ENCODE peak calls at places on chromosome 12, in four cellular contexts. One of them, this sample, is unnamed.

GRCh38 chr12:50842637-50843493 is at the start of gene TMPRSS12:
- DNase-seq in K562: no peak
- DNase-seq in endothelial cell of umbilical vein: peak; percentile 20
- DNase-seq in GM12878: no peak
- DNase-seq in this sample: no peak

GRCh38 chr12:68899251-68899771 is 33.7 kb downstream of the CPM start:
- DNase-seq in K562: no peak
- DNase-seq in endothelial cell of umbilical vein: no peak
- DNase-seq in GM12878: no peak
- DNase-seq in this sample: peak; percentile 59

GRCh38 chr12:100987552-100988277 is 193.1 kb downstream of the ANO4 start:
- DNase-seq in K562: peak; percentile 28
- DNase-seq in endothelial cell of umbilical vein: peak; percentile 51
- DNase-seq in GM12878: peak; percentile 83
- DNase-seq in this sample: peak; percentile 70

GRCh38 chr12:6936642-6937480 is 6.8 kb upstream of the RNU7-1 start:
- DNase-seq in K562: no peak
- DNase-seq in endothelial cell of umbilical vein: no peak
- DNase-seq in GM12878: no peak
- DNase-seq in this sample: no peak

GRCh38 chr12:88945041-88945732 is 364.9 kb upstream of the KITLG start:
- DNase-seq in K562: no peak
- DNase-seq in endothelial cell of umbilical vein: peak; percentile 44
- DNase-seq in GM12878: no peak
- DNase-seq in this sample: peak; percentile 10

GRCh38 chr12:20140751-20141150 is 227.6 kb upstream of the PDE3A start:
- DNase-seq in K562: no peak
- DNase-seq in endothelial cell of umbilical vein: no peak
- DNase-seq in GM12878: no peak
- DNase-seq in this sample: no peak

GRCh38 chr12:61504396-61505115 is 755.6 kb upstream of the USP15 start:
- DNase-seq in K562: no peak
- DNase-seq in endothelial cell of umbilical vein: no peak
- DNase-seq in GM12878: no peak
- DNase-seq in this sample: no peak

GRCh38 chr12:1628671-1629337 is at the start of gene WNT5B:
- DNase-seq in K562: no peak
- DNase-seq in endothelial cell of umbilical vein: no peak
- DNase-seq in GM12878: no peak
- DNase-seq in this sample: no peak

GRCh38 chr12:101875112-101875961 is 2.0 kb upstream of the DRAM1 start:
- DNase-seq in K562: no peak
- DNase-seq in endothelial cell of umbilical vein: peak; percentile 94
- DNase-seq in GM12878: no peak
- DNase-seq in this sample: peak; percentile 42

GRCh38 chr12:66092559-66093269 is 37.8 kb downstream of the LLPH start:
- DNase-seq in K562: no peak
- DNase-seq in endothelial cell of umbilical vein: peak; percentile 24
- DNase-seq in GM12878: no peak
- DNase-seq in this sample: peak; percentile 56

GRCh38 chr12:124434364-124434763 is 133.0 kb downstream of the NCOR2 start:
- DNase-seq in K562: no peak
- DNase-seq in endothelial cell of umbilical vein: no peak
- DNase-seq in GM12878: no peak
- DNase-seq in this sample: no peak

DNA sequence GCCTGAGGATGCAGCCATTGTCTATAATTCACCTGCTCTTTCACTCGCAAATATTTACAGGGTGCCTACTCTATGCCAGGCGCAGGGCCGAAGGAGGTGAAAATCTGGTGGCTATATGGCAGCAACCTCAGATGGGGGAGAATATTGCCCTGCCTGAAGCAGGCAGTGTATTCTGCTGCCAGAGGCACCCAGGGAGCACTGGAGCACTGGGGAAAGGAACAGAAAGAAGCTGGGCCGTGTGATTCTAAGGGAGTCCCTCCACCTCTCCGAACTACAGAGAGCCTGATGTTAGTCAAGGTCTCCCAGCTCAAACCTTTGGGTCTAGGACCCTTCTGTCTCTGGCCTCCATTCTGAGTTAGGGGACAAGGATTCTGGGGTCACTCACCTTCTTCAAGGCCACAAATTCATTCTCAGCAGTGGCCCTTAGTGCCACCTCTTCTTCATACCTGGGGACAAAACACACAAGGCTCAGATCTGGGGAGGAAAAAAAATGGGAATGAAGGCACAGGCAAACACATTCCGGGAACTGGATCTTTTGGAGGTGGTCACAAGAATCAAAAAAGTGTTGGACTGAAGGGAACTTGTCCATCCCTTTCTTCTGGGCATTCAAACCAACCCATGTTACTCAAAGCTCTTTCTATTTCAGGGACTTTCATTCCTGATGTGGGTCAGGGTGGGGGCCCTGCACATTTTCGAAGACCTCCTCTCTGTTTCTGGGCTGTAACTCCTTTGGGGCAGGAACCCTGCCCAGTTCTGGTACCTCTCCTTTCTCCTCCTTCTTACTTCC is 19.3 kb upstream of the KRT86 start:
- DNase-seq in K562: no peak
- DNase-seq in endothelial cell of umbilical vein: no peak
- DNase-seq in GM12878: no peak
- DNase-seq in this sample: no peak
- TF ChIP-seq FOS in K562: no peak
- TF ChIP-seq FOS in endothelial cell of umbilical vein: no peak
- TF ChIP-seq FOS in GM12878: no peak
- TF ChIP-seq FOS in this sample: no peak

GRCh38 chr12:31021181-31021580 is 52.5 kb upstream of the DDX11 start:
- DNase-seq in K562: no peak
- DNase-seq in endothelial cell of umbilical vein: no peak
- DNase-seq in GM12878: no peak
- DNase-seq in this sample: no peak

GRCh38 chr12:31020385-31021166 is 53.1 kb upstream of the DDX11 start:
- DNase-seq in K562: no peak
- DNase-seq in endothelial cell of umbilical vein: no peak
- DNase-seq in GM12878: no peak
- DNase-seq in this sample: no peak

GRCh38 chr12:31018106-31018890 is 55.4 kb upstream of the DDX11 start:
- DNase-seq in K562: no peak
- DNase-seq in endothelial cell of umbilical vein: peak; percentile 53
- DNase-seq in GM12878: no peak
- DNase-seq in this sample: no peak

GRCh38 chr12:31019106-31019505 is 54.6 kb upstream of the DDX11 start:
- DNase-seq in K562: no peak
- DNase-seq in endothelial cell of umbilical vein: no peak
- DNase-seq in GM12878: no peak
- DNase-seq in this sample: no peak

DNA sequence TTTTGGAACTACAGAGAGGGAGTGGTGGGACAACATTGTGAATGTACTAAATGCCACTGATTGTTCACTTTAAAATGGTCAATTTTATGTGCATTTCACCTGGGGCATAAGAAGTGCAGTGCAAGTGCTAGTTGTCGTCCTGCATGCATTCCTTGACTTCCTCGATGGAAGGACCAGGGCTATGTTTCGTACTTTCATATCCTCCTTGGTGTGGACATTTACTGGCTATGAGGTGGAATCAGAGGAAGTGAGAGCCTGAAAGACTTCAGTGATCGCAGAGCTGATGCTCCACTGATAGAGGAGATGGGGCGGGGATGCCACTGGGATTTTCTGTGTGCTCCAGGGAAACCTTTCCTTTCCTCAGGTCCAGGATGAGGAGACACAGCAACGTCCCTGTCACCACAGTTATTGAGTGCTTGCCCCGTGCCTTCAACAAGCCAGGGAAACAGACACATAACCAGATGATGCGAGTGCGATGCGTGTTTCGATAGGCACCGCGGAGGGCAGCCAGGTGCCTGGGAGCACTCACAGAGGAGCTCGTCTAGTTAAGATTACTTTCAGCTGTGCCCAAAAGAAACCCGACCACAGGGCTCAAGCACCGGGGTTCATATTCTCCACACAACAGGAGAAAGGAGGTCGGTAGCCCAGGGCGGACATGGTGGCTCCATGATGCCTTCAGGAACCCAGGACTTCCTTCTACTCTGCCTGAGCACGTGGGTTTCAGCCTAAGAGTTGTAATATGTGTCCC is 53.9 kb upstream of the DDX11 start:
- DNase-seq in K562: no peak
- DNase-seq in endothelial cell of umbilical vein: no peak
- DNase-seq in GM12878: no peak
- DNase-seq in this sample: no peak
- TF ChIP-seq FOS in K562: no peak
- TF ChIP-seq FOS in endothelial cell of umbilical vein: no peak
- TF ChIP-seq FOS in GM12878: no peak
- TF ChIP-seq FOS in this sample: no peak

DNA sequence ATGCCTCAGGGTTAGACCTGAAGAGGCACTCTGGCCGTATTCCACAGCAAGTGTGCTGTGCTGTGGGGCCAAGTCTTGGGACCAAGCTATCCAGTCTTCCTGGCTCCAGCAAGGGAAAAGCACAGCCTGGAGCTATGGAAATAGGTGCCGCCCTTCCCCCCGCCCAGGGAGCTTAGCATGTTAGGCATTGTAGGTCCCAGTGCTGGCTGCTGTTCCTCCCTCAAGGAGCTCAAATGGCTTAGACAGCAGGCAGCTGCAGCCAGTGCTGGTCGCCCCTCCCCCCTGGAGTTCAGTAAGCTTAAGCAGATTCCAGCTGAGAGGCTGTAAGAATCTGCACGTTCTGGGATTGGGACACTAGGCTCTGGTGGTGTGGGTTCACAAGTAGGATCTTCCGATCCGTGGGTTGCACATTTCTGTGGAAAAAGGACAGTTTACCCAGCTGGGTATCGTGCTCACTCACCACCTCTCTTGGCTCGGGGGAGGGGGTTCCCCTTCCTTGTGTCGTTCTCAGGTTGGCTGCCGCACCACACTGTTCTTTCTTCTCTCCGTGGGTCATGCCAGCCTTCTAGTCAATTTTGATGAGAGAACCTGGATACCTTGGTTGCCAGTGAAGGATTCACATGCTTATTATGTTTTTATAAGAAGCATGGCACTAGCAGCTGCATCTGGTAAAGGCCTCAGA is 127.3 kb downstream of the CNTN1 start:
- DNase-seq in K562: no peak
- DNase-seq in endothelial cell of umbilical vein: no peak
- DNase-seq in GM12878: no peak
- DNase-seq in this sample: no peak
- TF ChIP-seq FOS in K562: no peak
- TF ChIP-seq FOS in endothelial cell of umbilical vein: no peak
- TF ChIP-seq FOS in GM12878: no peak
- TF ChIP-seq FOS in this sample: no peak

GRCh38 chr12:110556705-110557104 is 26.4 kb downstream of the PPTC7 start:
- DNase-seq in K562: no peak
- DNase-seq in endothelial cell of umbilical vein: no peak
- DNase-seq in GM12878: no peak
- DNase-seq in this sample: no peak
- TF ChIP-seq FOS in K562: no peak
- TF ChIP-seq FOS in endothelial cell of umbilical vein: no peak
- TF ChIP-seq FOS in GM12878: no peak
- TF ChIP-seq FOS in this sample: no peak

This sample was measured in IMR-90.